ENCODE peak calls at places on chromosomes 16 and 17, in six cellular contexts. X is Right ventricle myocardium superior, D is NCI-H345, C is ELF-1, N is NCI-H524, O is spleen. U is an unnamed sample.

GRCh38 chr16:68490829-68491575 is 42.7 kb upstream of the SMPD3 start:
- DNase-seq in X (no peak), D (peak; percentile 56), C (peak; percentile 34), N (no peak), O (no peak), U (no peak)

GRCh38 chr16:2519711-2520080 is 475 bp upstream of the AMDHD2 start:
- DNase-seq in X (no peak), D (no peak), C (no peak), N (no peak), O (peak; percentile 88), U (no peak)

GRCh38 chr17:32519769-32520701 is 33.2 kb downstream of the CDK5R1 start:
- DNase-seq in X (no peak), D (peak; percentile 29), C (peak; percentile 48), N (peak; percentile 55), O (peak; percentile 87), U (peak; percentile 58)

GRCh38 chr16:3065742-3066439 is 451 bp downstream of the IL32 start:
- DNase-seq in X (peak; percentile 44), D (no peak), C (peak; percentile 27), N (no peak), O (peak; percentile 76), U (peak; percentile 37)

GRCh38 chr16:86222965-86223551 is 287.3 kb upstream of the FOXF1 start:
- DNase-seq in X (no peak), D (no peak), C (no peak), N (no peak), O (no peak), U (no peak)

GRCh38 chr16:53053967-53054669 is 673 bp upstream of the CHD9 start:
- DNase-seq in X (peak; percentile 78), D (no peak), C (no peak), N (no peak), O (no peak), U (no peak)

GRCh38 chr17:28745777-28746473 is 2.1 kb downstream of the TRAF4 start:
- DNase-seq in X (peak; percentile 40), D (no peak), C (peak; percentile 80), N (no peak), O (peak; percentile 72), U (no peak)

GRCh38 chr16:83952587-83952939 is 477 bp upstream of the OSGIN1 start:
- DNase-seq in X (no peak), D (peak; percentile 34), C (no peak), N (no peak), O (peak; percentile 73), U (no peak)

GRCh38 chr16:75319513-75320401 is 68.3 kb upstream of the BCAR1 start:
- DNase-seq in X (no peak), D (no peak), C (no peak), N (no peak), O (no peak), U (no peak)

GRCh38 chr16:79176987-79177386 is 423.6 kb downstream of the MAF start:
- DNase-seq in X (no peak), D (no peak), C (no peak), N (no peak), O (no peak), U (no peak)

GRCh38 chr17:50468120-50469004 is at the start of gene CHAD:
- DNase-seq in X (no peak), D (no peak), C (peak; percentile 54), N (no peak), O (peak; percentile 70), U (peak; percentile 5)

GRCh38 chr17:50542795-50543774 is 3.9 kb upstream of the SPATA20 start:
- DNase-seq in X (no peak), D (no peak), C (no peak), N (no peak), O (no peak), U (no peak)

U was measured in stimulated activated naive CD4-positive, alpha-beta T cell treated with Interleukin-2 at 50 U/mL for 16 hours.